ENCODE peak calls at places on chromosome 22, in ten cellular contexts. Z, K, G, A, S, J, Y, B, F and D are unnamed samples.

GRCh38 chr22:20080776-20081654 is 974 bp downstream of the DGCR8 start:
- DNase-seq in Z (no peak), K (peak), G (peak), A (no peak), S (no peak), J (no peak), Y (no peak), B (no peak), F (no peak), D (no peak)

GRCh38 chr22:29443452-29443851 is 5.1 kb downstream of the RFPL1 start:
- DNase-seq in Z (no peak), K (no peak), G (no peak), A (no peak), S (no peak), J (no peak), Y (no peak), B (no peak), F (no peak), D (no peak)

GRCh38 chr22:37098976-37099577 is 10.4 kb downstream of the TMPRSS6 start:
- DNase-seq in Z (no peak), K (no peak), G (no peak), A (no peak), S (no peak), J (no peak), Y (no peak), B (no peak), F (no peak), D (no peak)

GRCh38 chr22:35074583-35074982 is 8.6 kb downstream of the ISX start:
- DNase-seq in Z (no peak), K (no peak), G (no peak), A (no peak), S (no peak), J (no peak), Y (no peak), B (no peak), F (no peak), D (no peak)

GRCh38 chr22:38554281-38554680 is 15.7 kb downstream of the DMC1 start:
- DNase-seq in Z (no peak), K (peak), G (no peak), A (no peak), S (no peak), J (no peak), Y (no peak), B (no peak), F (no peak), D (no peak)

GRCh38 chr22:40867109-40867508 is 5.2 kb upstream of the DNAJB7 start:
- DNase-seq in Z (no peak), K (no peak), G (no peak), A (no peak), S (no peak), J (no peak), Y (no peak), B (no peak), F (no peak), D (no peak)

GRCh38 chr22:28442951-28443876 is 236.4 kb downstream of the TTC28 start:
- DNase-seq in Z (peak), K (peak), G (peak), A (peak), S (no peak), J (peak), Y (peak), B (no peak), F (peak), D (no peak)

GRCh38 chr22:37538590-37539357 is 19.6 kb upstream of the CARD10 start:
- DNase-seq in Z (peak), K (peak), G (peak), A (peak), S (peak), J (peak), Y (peak), B (peak), F (peak), D (peak)

GRCh38 chr22:35597692-35598395 is 19.3 kb downstream of the MB start:
- DNase-seq in Z (no peak), K (no peak), G (no peak), A (no peak), S (no peak), J (no peak), Y (no peak), B (no peak), F (no peak), D (no peak)

GRCh38 chr22:42292726-42293520 is 22.5 kb upstream of the TCF20 start:
- DNase-seq in Z (no peak), K (no peak), G (no peak), A (no peak), S (no peak), J (no peak), Y (no peak), B (no peak), F (no peak), D (no peak)
- TF ChIP-seq CTCF in Z (no peak), K (no peak), G (no peak), A (no peak), S (no peak), J (no peak), Y (no peak), B (no peak), F (no peak), D (no peak)

DNA sequence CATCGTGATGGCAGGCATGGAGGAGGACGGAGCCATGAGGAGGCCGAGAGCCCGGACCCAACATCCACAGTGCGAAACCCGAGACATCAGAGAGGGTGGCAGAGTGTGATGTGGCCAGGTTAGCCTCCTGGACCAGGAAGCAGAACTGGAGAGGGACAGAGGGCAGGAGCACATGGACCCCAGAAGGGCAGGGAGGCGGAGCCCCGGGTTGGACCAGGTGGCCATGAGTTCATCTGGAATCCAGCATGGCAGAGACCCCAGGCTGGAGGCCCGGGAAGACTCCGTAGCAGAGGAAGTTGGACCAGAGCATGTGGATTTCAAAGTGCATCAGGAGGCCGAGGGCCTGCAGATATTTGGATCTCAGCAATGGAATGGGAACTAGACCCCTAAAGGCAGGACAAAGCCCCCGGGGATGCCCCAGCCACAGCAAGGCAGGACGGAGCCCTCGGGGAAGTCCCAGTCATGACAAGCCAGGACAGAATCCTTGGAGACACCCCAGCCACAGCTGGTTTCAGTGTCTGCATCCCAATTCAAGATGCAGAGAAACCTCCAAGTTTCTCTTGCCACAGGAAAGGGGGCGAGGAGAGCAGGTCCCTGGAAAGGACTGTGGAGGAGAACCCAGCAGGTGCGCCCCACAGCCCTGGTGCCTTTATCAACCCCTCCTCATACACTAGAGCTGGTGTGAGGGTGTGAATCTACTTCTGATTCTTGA is 1393.4 kb downstream of the BRD1 start:
- DNase-seq in Z (no peak), K (no peak), G (no peak), A (no peak), S (no peak), J (peak), Y (no peak), B (peak), F (no peak), D (no peak)
- TF ChIP-seq POLR2A in Z (no peak), K (no peak), G (no peak), A (no peak), S (no peak), J (no peak), Y (no peak), B (no peak), F (no peak), D (no peak)

DNA sequence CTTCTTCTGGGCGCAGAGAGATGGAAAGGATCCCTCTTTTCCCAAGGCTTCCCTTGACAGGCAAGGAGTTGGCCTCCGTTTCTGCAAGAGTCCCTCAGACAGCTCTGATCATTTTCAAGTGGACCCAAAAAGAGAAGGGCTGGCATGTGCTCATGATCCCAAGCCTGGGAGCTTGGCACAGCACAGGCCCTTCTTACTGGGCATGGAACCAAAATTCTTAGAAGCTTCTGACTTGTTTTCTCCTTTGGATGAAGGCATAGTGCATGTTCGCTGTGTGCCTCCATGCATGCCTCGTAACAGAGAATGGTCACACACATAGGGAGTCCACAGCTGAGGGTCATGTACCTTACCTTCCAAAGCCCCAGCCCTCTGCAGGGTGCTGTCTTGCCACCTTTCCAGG is 449.6 kb downstream of the MIAT start:
- DNase-seq in Z (no peak), K (no peak), G (no peak), A (no peak), S (no peak), J (no peak), Y (no peak), B (no peak), F (no peak), D (no peak)
- H3K27ac ChIP-seq in Z (no peak), K (no peak), G (no peak), A (no peak), S (no peak), J (peak), Y (peak), B (peak), F (no peak), D (peak)

DNA sequence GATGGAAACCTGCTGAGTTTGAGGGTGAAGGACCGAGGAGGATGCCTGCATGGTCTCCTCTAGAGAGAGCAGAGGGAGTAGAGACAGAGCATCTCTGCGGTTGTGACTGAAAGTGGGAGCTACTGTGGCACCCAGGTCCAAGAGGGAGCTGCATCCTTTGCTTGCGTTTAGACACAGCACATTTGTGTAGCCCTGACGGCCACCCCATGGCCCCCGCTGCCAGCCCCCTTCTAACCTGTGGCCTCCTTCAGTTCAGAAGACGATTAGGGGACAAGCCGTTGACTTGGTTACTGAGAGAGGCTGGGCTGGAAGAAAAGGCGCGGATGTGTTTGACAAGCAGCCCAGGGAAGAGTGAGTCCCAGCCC is 690.9 kb downstream of the BRD1 start:
- DNase-seq in Z (no peak), K (no peak), G (no peak), A (no peak), S (no peak), J (no peak), Y (no peak), B (no peak), F (no peak), D (no peak)
- TF ChIP-seq CTCF in Z (no peak), K (no peak), G (no peak), A (no peak), S (no peak), J (no peak), Y (no peak), B (no peak), F (no peak), D (no peak)

GRCh38 chr22:24809331-24809730 is 3.3 kb downstream of the SGSM1 start:
- DNase-seq in Z (no peak), K (no peak), G (no peak), A (no peak), S (no peak), J (no peak), Y (no peak), B (no peak), F (no peak), D (no peak)

GRCh38 chr22:24806663-24807001 is 621 bp downstream of the SGSM1 start:
- DNase-seq in Z (no peak), K (no peak), G (no peak), A (no peak), S (no peak), J (no peak), Y (peak), B (no peak), F (no peak), D (no peak)

GRCh38 chr22:24807284-24807950 is 1.4 kb downstream of the SGSM1 start:
- DNase-seq in Z (no peak), K (no peak), G (no peak), A (peak), S (no peak), J (no peak), Y (peak), B (no peak), F (no peak), D (no peak)

GRCh38 chr22:24803064-24803542 is 2.9 kb upstream of the SGSM1 start:
- DNase-seq in Z (peak), K (peak), G (peak), A (peak), S (peak), J (no peak), Y (no peak), B (peak), F (no peak), D (no peak)

GRCh38 chr22:24805790-24806662 is at the start of gene SGSM1:
- DNase-seq in Z (peak), K (peak), G (peak), A (peak), S (peak), J (peak), Y (peak), B (peak), F (peak), D (no peak)
- TF ChIP-seq POLR2A in Z (no peak), K (no peak), G (no peak), A (no peak), S (peak), J (no peak), Y (peak), B (no peak), F (no peak), D (no peak)

GRCh38 chr22:18090286-18090685 is 12.5 kb downstream of the PEX26 start:
- DNase-seq in Z (no peak), K (no peak), G (no peak), A (no peak), S (no peak), J (no peak), Y (no peak), B (no peak), F (no peak), D (no peak)

GRCh38 chr22:18088825-18089568 is 11.2 kb downstream of the PEX26 start:
- DNase-seq in Z (peak), K (no peak), G (peak), A (no peak), S (no peak), J (no peak), Y (no peak), B (no peak), F (no peak), D (no peak)

GRCh38 chr22:18093661-18094060 is 15.9 kb downstream of the PEX26 start:
- DNase-seq in Z (no peak), K (no peak), G (no peak), A (no peak), S (no peak), J (no peak), Y (no peak), B (no peak), F (no peak), D (no peak)

GRCh38 chr22:18091478-18091877 is 13.7 kb downstream of the PEX26 start:
- DNase-seq in Z (no peak), K (no peak), G (no peak), A (no peak), S (no peak), J (no peak), Y (no peak), B (no peak), F (no peak), D (no peak)

GRCh38 chr22:18091916-18092526 is 14.2 kb downstream of the PEX26 start:
- DNase-seq in Z (peak), K (peak), G (peak), A (peak), S (no peak), J (peak), Y (peak), B (peak), F (peak), D (peak)
- H3K27ac ChIP-seq in Z (peak), K (peak), G (peak), A (peak), S (no peak), J (peak), Y (peak), B (peak), F (peak), D (peak)